ENCODE peak calls at places on chromosomes 5 and 9, in ten cellular contexts. One of them, this sample, is unnamed.

GRCh38 chr9:77589046-77589795 is 58.9 kb downstream of the GNA14 start:
- ATAC-seq in PC-3: peak
- ATAC-seq in lower lobe of right lung: peak
- ATAC-seq in right lobe of liver: peak
- ATAC-seq in Panc1: peak
- ATAC-seq in right cardiac atrium: no peak
- ATAC-seq in mucosa of descending colon: peak
- ATAC-seq in pancreas: peak
- ATAC-seq in heart right ventricle: no peak
- ATAC-seq in upper lobe of right lung: peak
- ATAC-seq in this sample: no peak

GRCh38 chr5:172647341-172648007 is 6.4 kb downstream of the NEURL1B start:
- ATAC-seq in PC-3: no peak
- ATAC-seq in lower lobe of right lung: no peak
- ATAC-seq in right lobe of liver: no peak
- ATAC-seq in Panc1: no peak
- ATAC-seq in right cardiac atrium: no peak
- ATAC-seq in mucosa of descending colon: peak
- ATAC-seq in pancreas: no peak
- ATAC-seq in heart right ventricle: no peak
- ATAC-seq in upper lobe of right lung: no peak
- ATAC-seq in this sample: no peak

GRCh38 chr9:8366161-8366926 is 566.8 kb upstream of the DMAC1 start:
- ATAC-seq in PC-3: no peak
- ATAC-seq in lower lobe of right lung: no peak
- ATAC-seq in right lobe of liver: no peak
- ATAC-seq in Panc1: no peak
- ATAC-seq in right cardiac atrium: no peak
- ATAC-seq in mucosa of descending colon: no peak
- ATAC-seq in pancreas: peak
- ATAC-seq in heart right ventricle: peak
- ATAC-seq in upper lobe of right lung: no peak
- ATAC-seq in this sample: no peak

GRCh38 chr5:157516626-157517325 is 56.8 kb downstream of the NIPAL4 start:
- ATAC-seq in PC-3: peak
- ATAC-seq in lower lobe of right lung: peak
- ATAC-seq in right lobe of liver: no peak
- ATAC-seq in Panc1: no peak
- ATAC-seq in right cardiac atrium: peak
- ATAC-seq in mucosa of descending colon: peak
- ATAC-seq in pancreas: peak
- ATAC-seq in heart right ventricle: peak
- ATAC-seq in upper lobe of right lung: peak
- ATAC-seq in this sample: peak

GRCh38 chr5:74179701-74180100 is 460.8 kb downstream of the ENC1 start:
- ATAC-seq in PC-3: no peak
- ATAC-seq in lower lobe of right lung: no peak
- ATAC-seq in right lobe of liver: no peak
- ATAC-seq in Panc1: no peak
- ATAC-seq in right cardiac atrium: no peak
- ATAC-seq in mucosa of descending colon: no peak
- ATAC-seq in pancreas: no peak
- ATAC-seq in heart right ventricle: no peak
- ATAC-seq in upper lobe of right lung: no peak
- ATAC-seq in this sample: no peak

GRCh38 chr9:21591221-21592062 is 109.3 kb upstream of the IFNE start:
- ATAC-seq in PC-3: peak
- ATAC-seq in lower lobe of right lung: peak
- ATAC-seq in right lobe of liver: peak
- ATAC-seq in Panc1: peak
- ATAC-seq in right cardiac atrium: peak
- ATAC-seq in mucosa of descending colon: peak
- ATAC-seq in pancreas: peak
- ATAC-seq in heart right ventricle: no peak
- ATAC-seq in upper lobe of right lung: peak
- ATAC-seq in this sample: peak

GRCh38 chr9:134481762-134482161 is 155.5 kb downstream of the RXRA start:
- ATAC-seq in PC-3: no peak
- ATAC-seq in lower lobe of right lung: no peak
- ATAC-seq in right lobe of liver: no peak
- ATAC-seq in Panc1: no peak
- ATAC-seq in right cardiac atrium: no peak
- ATAC-seq in mucosa of descending colon: no peak
- ATAC-seq in pancreas: no peak
- ATAC-seq in heart right ventricle: no peak
- ATAC-seq in upper lobe of right lung: no peak
- ATAC-seq in this sample: no peak

GRCh38 chr5:56587381-56588124 is 227.8 kb upstream of the MAP3K1 start:
- ATAC-seq in PC-3: no peak
- ATAC-seq in lower lobe of right lung: no peak
- ATAC-seq in right lobe of liver: no peak
- ATAC-seq in Panc1: no peak
- ATAC-seq in right cardiac atrium: no peak
- ATAC-seq in mucosa of descending colon: no peak
- ATAC-seq in pancreas: no peak
- ATAC-seq in heart right ventricle: no peak
- ATAC-seq in upper lobe of right lung: no peak
- ATAC-seq in this sample: no peak

GRCh38 chr5:10756539-10756938 is 4.5 kb downstream of the DAP start:
- ATAC-seq in PC-3: no peak
- ATAC-seq in lower lobe of right lung: no peak
- ATAC-seq in right lobe of liver: no peak
- ATAC-seq in Panc1: no peak
- ATAC-seq in right cardiac atrium: no peak
- ATAC-seq in mucosa of descending colon: no peak
- ATAC-seq in pancreas: no peak
- ATAC-seq in heart right ventricle: no peak
- ATAC-seq in upper lobe of right lung: no peak
- ATAC-seq in this sample: no peak

GRCh38 chr9:76652894-76653293 is 111.3 kb upstream of the PCA3 start:
- ATAC-seq in PC-3: no peak
- ATAC-seq in lower lobe of right lung: no peak
- ATAC-seq in right lobe of liver: peak
- ATAC-seq in Panc1: no peak
- ATAC-seq in right cardiac atrium: no peak
- ATAC-seq in mucosa of descending colon: no peak
- ATAC-seq in pancreas: peak
- ATAC-seq in heart right ventricle: no peak
- ATAC-seq in upper lobe of right lung: peak
- ATAC-seq in this sample: no peak

GRCh38 chr9:121783126-121783522 is 131.7 kb downstream of the DAB2IP start:
- ATAC-seq in PC-3: no peak
- ATAC-seq in lower lobe of right lung: no peak
- ATAC-seq in right lobe of liver: no peak
- ATAC-seq in Panc1: no peak
- ATAC-seq in right cardiac atrium: no peak
- ATAC-seq in mucosa of descending colon: no peak
- ATAC-seq in pancreas: no peak
- ATAC-seq in heart right ventricle: no peak
- ATAC-seq in upper lobe of right lung: no peak
- ATAC-seq in this sample: no peak
- H3K4me3 ChIP-seq in PC-3: no peak
- H3K4me3 ChIP-seq in lower lobe of right lung: no peak
- H3K4me3 ChIP-seq in right lobe of liver: no peak
- H3K4me3 ChIP-seq in Panc1: no peak
- H3K4me3 ChIP-seq in right cardiac atrium: no peak
- H3K4me3 ChIP-seq in mucosa of descending colon: no peak
- H3K4me3 ChIP-seq in pancreas: no peak
- H3K4me3 ChIP-seq in heart right ventricle: no peak
- H3K4me3 ChIP-seq in upper lobe of right lung: no peak
- H3K4me3 ChIP-seq in this sample: no peak

GRCh38 chr5:69331528-69332445 is 814 bp downstream of the CCDC125 start:
- ATAC-seq in PC-3: peak
- ATAC-seq in lower lobe of right lung: peak
- ATAC-seq in right lobe of liver: peak
- ATAC-seq in Panc1: no peak
- ATAC-seq in right cardiac atrium: no peak
- ATAC-seq in mucosa of descending colon: peak
- ATAC-seq in pancreas: peak
- ATAC-seq in heart right ventricle: no peak
- ATAC-seq in upper lobe of right lung: peak
- ATAC-seq in this sample: no peak

GRCh38 chr5:69335341-69335975 is 2.9 kb upstream of the CCDC125 start:
- ATAC-seq in PC-3: no peak
- ATAC-seq in lower lobe of right lung: no peak
- ATAC-seq in right lobe of liver: no peak
- ATAC-seq in Panc1: no peak
- ATAC-seq in right cardiac atrium: no peak
- ATAC-seq in mucosa of descending colon: no peak
- ATAC-seq in pancreas: no peak
- ATAC-seq in heart right ventricle: no peak
- ATAC-seq in upper lobe of right lung: no peak
- ATAC-seq in this sample: no peak

GRCh38 chr5:69329905-69330489 is 2.6 kb downstream of the CCDC125 start:
- ATAC-seq in PC-3: peak
- ATAC-seq in lower lobe of right lung: no peak
- ATAC-seq in right lobe of liver: no peak
- ATAC-seq in Panc1: no peak
- ATAC-seq in right cardiac atrium: no peak
- ATAC-seq in mucosa of descending colon: no peak
- ATAC-seq in pancreas: no peak
- ATAC-seq in heart right ventricle: no peak
- ATAC-seq in upper lobe of right lung: no peak
- ATAC-seq in this sample: no peak

DNA sequence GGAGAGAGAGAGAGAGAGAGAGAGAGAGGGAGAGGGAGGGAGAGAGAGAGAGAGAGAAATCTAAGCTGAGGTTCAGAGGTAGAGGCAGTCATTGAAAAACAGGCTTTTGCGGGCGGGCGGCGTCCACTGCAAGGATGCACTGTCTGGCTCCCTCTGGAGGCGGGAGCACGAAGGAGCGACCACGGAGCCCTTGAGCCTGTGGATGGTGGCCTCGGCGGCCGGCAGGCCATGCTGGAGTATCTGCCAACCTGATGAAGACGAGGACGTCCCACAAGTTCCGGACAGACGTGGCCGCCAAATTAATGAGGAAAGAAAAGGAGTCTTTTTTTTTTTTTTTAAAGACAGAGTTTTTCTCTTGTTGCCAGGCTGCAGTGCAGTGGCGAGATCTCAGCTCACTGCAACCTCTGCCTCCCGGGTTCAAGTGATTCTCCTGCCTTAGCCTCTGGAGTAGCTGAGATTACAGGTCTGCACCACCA is 2.2 kb upstream of the CCDC125 start:
- ATAC-seq in PC-3: peak
- ATAC-seq in lower lobe of right lung: peak
- ATAC-seq in right lobe of liver: peak
- ATAC-seq in Panc1: peak
- ATAC-seq in right cardiac atrium: peak
- ATAC-seq in mucosa of descending colon: peak
- ATAC-seq in pancreas: peak
- ATAC-seq in heart right ventricle: peak
- ATAC-seq in upper lobe of right lung: peak
- ATAC-seq in this sample: peak
- H3K4me3 ChIP-seq in PC-3: no peak
- H3K4me3 ChIP-seq in lower lobe of right lung: no peak
- H3K4me3 ChIP-seq in right lobe of liver: no peak
- H3K4me3 ChIP-seq in Panc1: no peak
- H3K4me3 ChIP-seq in right cardiac atrium: peak
- H3K4me3 ChIP-seq in mucosa of descending colon: no peak
- H3K4me3 ChIP-seq in pancreas: no peak
- H3K4me3 ChIP-seq in heart right ventricle: no peak
- H3K4me3 ChIP-seq in upper lobe of right lung: no peak
- H3K4me3 ChIP-seq in this sample: no peak

GRCh38 chr5:111757582-111758283 is 739 bp upstream of the NREP start:
- ATAC-seq in PC-3: peak
- ATAC-seq in lower lobe of right lung: peak
- ATAC-seq in right lobe of liver: peak
- ATAC-seq in Panc1: peak
- ATAC-seq in right cardiac atrium: peak
- ATAC-seq in mucosa of descending colon: peak
- ATAC-seq in pancreas: peak
- ATAC-seq in heart right ventricle: peak
- ATAC-seq in upper lobe of right lung: peak
- ATAC-seq in this sample: peak

GRCh38 chr5:111754190-111754589 is 2.8 kb downstream of the NREP start:
- ATAC-seq in PC-3: no peak
- ATAC-seq in lower lobe of right lung: no peak
- ATAC-seq in right lobe of liver: no peak
- ATAC-seq in Panc1: no peak
- ATAC-seq in right cardiac atrium: no peak
- ATAC-seq in mucosa of descending colon: no peak
- ATAC-seq in pancreas: no peak
- ATAC-seq in heart right ventricle: no peak
- ATAC-seq in upper lobe of right lung: no peak
- ATAC-seq in this sample: no peak

GRCh38 chr5:111756701-111757581 is at the start of gene NREP:
- ATAC-seq in PC-3: peak
- ATAC-seq in lower lobe of right lung: peak
- ATAC-seq in right lobe of liver: peak
- ATAC-seq in Panc1: peak
- ATAC-seq in right cardiac atrium: peak
- ATAC-seq in mucosa of descending colon: peak
- ATAC-seq in pancreas: peak
- ATAC-seq in heart right ventricle: peak
- ATAC-seq in upper lobe of right lung: peak
- ATAC-seq in this sample: peak

GRCh38 chr5:111755264-111755941 is 1.6 kb downstream of the NREP start:
- ATAC-seq in PC-3: no peak
- ATAC-seq in lower lobe of right lung: no peak
- ATAC-seq in right lobe of liver: no peak
- ATAC-seq in Panc1: no peak
- ATAC-seq in right cardiac atrium: no peak
- ATAC-seq in mucosa of descending colon: no peak
- ATAC-seq in pancreas: no peak
- ATAC-seq in heart right ventricle: no peak
- ATAC-seq in upper lobe of right lung: no peak
- ATAC-seq in this sample: no peak

DNA sequence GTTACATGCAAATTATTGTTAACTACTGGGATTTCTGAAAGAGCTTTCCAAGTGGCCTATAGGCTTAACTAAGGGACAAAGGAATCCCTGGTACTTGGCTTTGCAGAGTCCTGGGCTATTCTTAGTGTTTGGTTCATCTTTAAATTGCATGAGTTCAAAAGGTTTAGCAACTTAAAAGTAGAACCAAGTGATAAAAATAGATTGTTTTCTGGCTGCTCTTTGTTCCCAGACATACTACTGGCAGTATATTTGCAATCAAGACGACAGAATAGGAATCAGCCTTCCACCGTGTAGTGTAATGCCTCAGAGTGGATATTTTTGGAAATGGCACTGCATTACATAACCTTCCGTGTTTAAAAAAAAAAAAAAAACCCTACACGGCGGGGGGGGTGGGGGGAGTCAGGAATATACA is 1.0 kb downstream of the NREP start:
- ATAC-seq in PC-3: no peak
- ATAC-seq in lower lobe of right lung: no peak
- ATAC-seq in right lobe of liver: peak
- ATAC-seq in Panc1: no peak
- ATAC-seq in right cardiac atrium: peak
- ATAC-seq in mucosa of descending colon: no peak
- ATAC-seq in pancreas: peak
- ATAC-seq in heart right ventricle: peak
- ATAC-seq in upper lobe of right lung: no peak
- ATAC-seq in this sample: no peak
- H3K4me3 ChIP-seq in PC-3: peak
- H3K4me3 ChIP-seq in lower lobe of right lung: peak
- H3K4me3 ChIP-seq in right lobe of liver: peak
- H3K4me3 ChIP-seq in Panc1: peak
- H3K4me3 ChIP-seq in right cardiac atrium: peak
- H3K4me3 ChIP-seq in mucosa of descending colon: no peak
- H3K4me3 ChIP-seq in pancreas: no peak
- H3K4me3 ChIP-seq in heart right ventricle: peak
- H3K4me3 ChIP-seq in upper lobe of right lung: peak
- H3K4me3 ChIP-seq in this sample: peak

GRCh38 chr9:37198034-37198718 is 77.8 kb downstream of the ZCCHC7 start:
- ATAC-seq in PC-3: no peak
- ATAC-seq in lower lobe of right lung: no peak
- ATAC-seq in right lobe of liver: no peak
- ATAC-seq in Panc1: no peak
- ATAC-seq in right cardiac atrium: no peak
- ATAC-seq in mucosa of descending colon: no peak
- ATAC-seq in pancreas: peak
- ATAC-seq in heart right ventricle: no peak
- ATAC-seq in upper lobe of right lung: no peak
- ATAC-seq in this sample: no peak
- H3K4me3 ChIP-seq in PC-3: no peak
- H3K4me3 ChIP-seq in lower lobe of right lung: no peak
- H3K4me3 ChIP-seq in right lobe of liver: no peak
- H3K4me3 ChIP-seq in Panc1: no peak
- H3K4me3 ChIP-seq in right cardiac atrium: no peak
- H3K4me3 ChIP-seq in mucosa of descending colon: no peak
- H3K4me3 ChIP-seq in pancreas: no peak
- H3K4me3 ChIP-seq in heart right ventricle: no peak
- H3K4me3 ChIP-seq in upper lobe of right lung: no peak
- H3K4me3 ChIP-seq in this sample: no peak

This sample was measured in gastroesophageal sphincter.